ENCODE peak calls at places on chromosomes 2 and 18, in four cellular contexts. One of them, this sample, is unnamed.

GRCh38 chr2:217057773-217058172 is 197.9 kb upstream of the TNP1 start:
- DNase-seq in NCI-H1417 treated with DMSO at 0.1 percent for 48 hours: no peak
- DNase-seq in stimulated activated CD4-positive, alpha-beta T cell treated with anti-CD3 and anti-CD28 coated beads, Interleukin-2, amount 100 ng/mL, for 24 hours: no peak
- DNase-seq in mesenteric fat pad: no peak
- DNase-seq in this sample: no peak

GRCh38 chr2:1487758-1488715 is 74.8 kb downstream of the TPO start:
- DNase-seq in NCI-H1417 treated with DMSO at 0.1 percent for 48 hours: no peak
- DNase-seq in stimulated activated CD4-positive, alpha-beta T cell treated with anti-CD3 and anti-CD28 coated beads, Interleukin-2, amount 100 ng/mL, for 24 hours: no peak
- DNase-seq in mesenteric fat pad: peak
- DNase-seq in this sample: no peak

GRCh38 chr2:156818221-156818620 is 382.0 kb downstream of the GPD2 start:
- DNase-seq in NCI-H1417 treated with DMSO at 0.1 percent for 48 hours: no peak
- DNase-seq in stimulated activated CD4-positive, alpha-beta T cell treated with anti-CD3 and anti-CD28 coated beads, Interleukin-2, amount 100 ng/mL, for 24 hours: no peak
- DNase-seq in mesenteric fat pad: no peak
- DNase-seq in this sample: no peak

GRCh38 chr2:2502150-2502549 is 171.1 kb upstream of the MYT1L start:
- DNase-seq in NCI-H1417 treated with DMSO at 0.1 percent for 48 hours: no peak
- DNase-seq in stimulated activated CD4-positive, alpha-beta T cell treated with anti-CD3 and anti-CD28 coated beads, Interleukin-2, amount 100 ng/mL, for 24 hours: no peak
- DNase-seq in mesenteric fat pad: no peak
- DNase-seq in this sample: no peak

GRCh38 chr2:234436482-234436837 is 60.4 kb downstream of the ARL4C start:
- DNase-seq in NCI-H1417 treated with DMSO at 0.1 percent for 48 hours: no peak
- DNase-seq in stimulated activated CD4-positive, alpha-beta T cell treated with anti-CD3 and anti-CD28 coated beads, Interleukin-2, amount 100 ng/mL, for 24 hours: no peak
- DNase-seq in mesenteric fat pad: no peak
- DNase-seq in this sample: no peak

GRCh38 chr2:85410584-85411404 is 628 bp upstream of the CAPG start:
- DNase-seq in NCI-H1417 treated with DMSO at 0.1 percent for 48 hours: no peak
- DNase-seq in stimulated activated CD4-positive, alpha-beta T cell treated with anti-CD3 and anti-CD28 coated beads, Interleukin-2, amount 100 ng/mL, for 24 hours: no peak
- DNase-seq in mesenteric fat pad: no peak
- DNase-seq in this sample: no peak

GRCh38 chr2:20486571-20486970 is 39.7 kb downstream of the RHOB start:
- DNase-seq in NCI-H1417 treated with DMSO at 0.1 percent for 48 hours: no peak
- DNase-seq in stimulated activated CD4-positive, alpha-beta T cell treated with anti-CD3 and anti-CD28 coated beads, Interleukin-2, amount 100 ng/mL, for 24 hours: no peak
- DNase-seq in mesenteric fat pad: no peak
- DNase-seq in this sample: no peak

GRCh38 chr2:39476524-39476923 is 39.4 kb upstream of the MAP4K3 start:
- DNase-seq in NCI-H1417 treated with DMSO at 0.1 percent for 48 hours: no peak
- DNase-seq in stimulated activated CD4-positive, alpha-beta T cell treated with anti-CD3 and anti-CD28 coated beads, Interleukin-2, amount 100 ng/mL, for 24 hours: no peak
- DNase-seq in mesenteric fat pad: no peak
- DNase-seq in this sample: no peak

GRCh38 chr2:216777637-216778273 is 82.1 kb downstream of the TNP1 start:
- DNase-seq in NCI-H1417 treated with DMSO at 0.1 percent for 48 hours: no peak
- DNase-seq in stimulated activated CD4-positive, alpha-beta T cell treated with anti-CD3 and anti-CD28 coated beads, Interleukin-2, amount 100 ng/mL, for 24 hours: peak
- DNase-seq in mesenteric fat pad: no peak
- DNase-seq in this sample: peak

GRCh38 chr2:15152382-15152781 is 408.8 kb downstream of the NBAS start:
- DNase-seq in NCI-H1417 treated with DMSO at 0.1 percent for 48 hours: no peak
- DNase-seq in stimulated activated CD4-positive, alpha-beta T cell treated with anti-CD3 and anti-CD28 coated beads, Interleukin-2, amount 100 ng/mL, for 24 hours: no peak
- DNase-seq in mesenteric fat pad: no peak
- DNase-seq in this sample: no peak

GRCh38 chr18:69980509-69980908 is 32.8 kb upstream of the CD226 start:
- DNase-seq in NCI-H1417 treated with DMSO at 0.1 percent for 48 hours: no peak
- DNase-seq in stimulated activated CD4-positive, alpha-beta T cell treated with anti-CD3 and anti-CD28 coated beads, Interleukin-2, amount 100 ng/mL, for 24 hours: no peak
- DNase-seq in mesenteric fat pad: no peak
- DNase-seq in this sample: no peak

GRCh38 chr2:63842149-63843061 is 709 bp downstream of the UGP2 start:
- DNase-seq in NCI-H1417 treated with DMSO at 0.1 percent for 48 hours: no peak
- DNase-seq in stimulated activated CD4-positive, alpha-beta T cell treated with anti-CD3 and anti-CD28 coated beads, Interleukin-2, amount 100 ng/mL, for 24 hours: peak
- DNase-seq in mesenteric fat pad: no peak
- DNase-seq in this sample: peak

GRCh38 chr2:10273215-10274175 is 29.2 kb upstream of the HPCAL1 start:
- DNase-seq in NCI-H1417 treated with DMSO at 0.1 percent for 48 hours: no peak
- DNase-seq in stimulated activated CD4-positive, alpha-beta T cell treated with anti-CD3 and anti-CD28 coated beads, Interleukin-2, amount 100 ng/mL, for 24 hours: no peak
- DNase-seq in mesenteric fat pad: peak
- DNase-seq in this sample: no peak

GRCh38 chr18:11852048-11852341 is 782 bp downstream of the CHMP1B start:
- DNase-seq in NCI-H1417 treated with DMSO at 0.1 percent for 48 hours: no peak
- DNase-seq in stimulated activated CD4-positive, alpha-beta T cell treated with anti-CD3 and anti-CD28 coated beads, Interleukin-2, amount 100 ng/mL, for 24 hours: no peak
- DNase-seq in mesenteric fat pad: no peak
- DNase-seq in this sample: no peak

GRCh38 chr18:74294526-74294925 is 2.8 kb upstream of the CYB5A start:
- DNase-seq in NCI-H1417 treated with DMSO at 0.1 percent for 48 hours: no peak
- DNase-seq in stimulated activated CD4-positive, alpha-beta T cell treated with anti-CD3 and anti-CD28 coated beads, Interleukin-2, amount 100 ng/mL, for 24 hours: no peak
- DNase-seq in mesenteric fat pad: no peak
- DNase-seq in this sample: no peak

This sample was measured in activated CD4-positive, alpha-beta memory T cell treated with anti-CD3 and anti-CD28 coated beads, Interleukin-2, amount 10 ng/mL, durations not matched to agents 7 days and 5 days.